ENCODE peak calls at places on chromosomes 4 and X, in five cellular contexts. One of them, this sample, is unnamed. For H3K9me3, the result is how much of the 10 kb centered on the place peaks cover.

GRCh38 chrX:39755152-39756032 is 342.4 kb downstream of the BCOR start:
- DNase-seq in CD4-positive, CD25-positive, alpha-beta regulatory T cell: no peak
- DNase-seq in uterus: peak
- DNase-seq in mesenchymal stem cell: peak
- DNase-seq in colonic mucosa: peak
- DNase-seq in this sample: peak

GRCh38 chr4:26141916-26142638 is 178.7 kb upstream of the RBPJ start:
- DNase-seq in CD4-positive, CD25-positive, alpha-beta regulatory T cell: no peak
- DNase-seq in uterus: peak
- DNase-seq in mesenchymal stem cell: peak
- DNase-seq in colonic mucosa: no peak
- DNase-seq in this sample: no peak

GRCh38 chr4:17614416-17615299 is at the start of gene MED28:
- DNase-seq in CD4-positive, CD25-positive, alpha-beta regulatory T cell: peak
- DNase-seq in uterus: peak
- DNase-seq in mesenchymal stem cell: peak
- DNase-seq in colonic mucosa: peak
- DNase-seq in this sample: peak

GRCh38 chr4:25913056-25913850 is 767 bp upstream of the SMIM20 start:
- DNase-seq in CD4-positive, CD25-positive, alpha-beta regulatory T cell: peak
- DNase-seq in uterus: peak
- DNase-seq in mesenchymal stem cell: no peak
- DNase-seq in colonic mucosa: peak
- DNase-seq in this sample: no peak

GRCh38 chrX:41452972-41453371 is 5.8 kb downstream of the NYX start:
- DNase-seq in CD4-positive, CD25-positive, alpha-beta regulatory T cell: no peak
- DNase-seq in uterus: no peak
- DNase-seq in mesenchymal stem cell: peak
- DNase-seq in colonic mucosa: no peak
- DNase-seq in this sample: no peak

GRCh38 chrX:129731228-129731627 is 7.6 kb upstream of the XPNPEP2 start:
- DNase-seq in CD4-positive, CD25-positive, alpha-beta regulatory T cell: no peak
- DNase-seq in uterus: no peak
- DNase-seq in mesenchymal stem cell: no peak
- DNase-seq in colonic mucosa: no peak
- DNase-seq in this sample: no peak

GRCh38 chr4:127446309-127446708 is 186.4 kb upstream of the INTU start:
- DNase-seq in CD4-positive, CD25-positive, alpha-beta regulatory T cell: no peak
- DNase-seq in uterus: no peak
- DNase-seq in mesenchymal stem cell: no peak
- DNase-seq in colonic mucosa: no peak
- DNase-seq in this sample: no peak

GRCh38 chr4:7398104-7398423 is 36.7 kb downstream of the PSAPL1 start:
- DNase-seq in CD4-positive, CD25-positive, alpha-beta regulatory T cell: no peak
- DNase-seq in uterus: no peak
- DNase-seq in mesenchymal stem cell: peak
- DNase-seq in colonic mucosa: no peak
- DNase-seq in this sample: peak

GRCh38 chrX:129176710-129177109 is 346.6 kb downstream of the SMARCA1 start:
- DNase-seq in CD4-positive, CD25-positive, alpha-beta regulatory T cell: no peak
- DNase-seq in uterus: no peak
- DNase-seq in mesenchymal stem cell: no peak
- DNase-seq in colonic mucosa: no peak
- DNase-seq in this sample: no peak

GRCh38 chrX:122055979-122056715 is 1008.7 kb downstream of the GLUD2 start:
- DNase-seq in CD4-positive, CD25-positive, alpha-beta regulatory T cell: no peak
- DNase-seq in uterus: no peak
- DNase-seq in mesenchymal stem cell: no peak
- DNase-seq in colonic mucosa: no peak
- DNase-seq in this sample: no peak

GRCh38 chr4:117400039-117400835 is 314.9 kb upstream of the TRAM1L1 start:
- DNase-seq in CD4-positive, CD25-positive, alpha-beta regulatory T cell: no peak
- DNase-seq in uterus: no peak
- DNase-seq in mesenchymal stem cell: peak
- DNase-seq in colonic mucosa: no peak
- DNase-seq in this sample: peak

GRCh38 chr4:109315818-109316217 is 13.4 kb upstream of the COL25A1 start:
- DNase-seq in CD4-positive, CD25-positive, alpha-beta regulatory T cell: no peak
- DNase-seq in uterus: no peak
- DNase-seq in mesenchymal stem cell: no peak
- DNase-seq in colonic mucosa: no peak
- DNase-seq in this sample: no peak
- H3K9me3 ChIP-seq in CD4-positive, CD25-positive, alpha-beta regulatory T cell: under half
- H3K9me3 ChIP-seq in uterus: under half
- H3K9me3 ChIP-seq in mesenchymal stem cell: under half
- H3K9me3 ChIP-seq in colonic mucosa: under half
- H3K9me3 ChIP-seq in this sample: under half

DNA sequence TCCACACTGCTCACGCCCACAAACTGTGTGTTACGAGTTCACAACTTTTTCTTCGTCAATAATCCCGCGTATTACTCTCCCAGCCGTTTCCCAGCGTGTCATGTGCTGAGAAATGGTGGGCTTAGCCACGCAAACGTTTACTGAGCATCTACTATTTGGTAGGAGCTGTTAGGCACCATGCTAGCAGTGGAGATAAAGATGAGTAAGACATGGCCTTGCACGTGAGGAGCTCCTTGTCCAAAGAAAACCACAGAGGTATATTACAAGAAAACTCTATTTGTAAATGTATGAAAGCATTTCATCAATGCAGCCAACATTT is 821 bp upstream of the TMEM128 start:
- DNase-seq in CD4-positive, CD25-positive, alpha-beta regulatory T cell: no peak
- DNase-seq in uterus: no peak
- DNase-seq in mesenchymal stem cell: peak
- DNase-seq in colonic mucosa: no peak
- DNase-seq in this sample: no peak
- H3K4me3 ChIP-seq in CD4-positive, CD25-positive, alpha-beta regulatory T cell: peak
- H3K4me3 ChIP-seq in uterus: peak
- H3K4me3 ChIP-seq in mesenchymal stem cell: peak
- H3K4me3 ChIP-seq in colonic mucosa: peak
- H3K4me3 ChIP-seq in this sample: peak

GRCh38 chr4:14415146-14415545 is 587.1 kb upstream of the CPEB2 start:
- DNase-seq in CD4-positive, CD25-positive, alpha-beta regulatory T cell: no peak
- DNase-seq in uterus: no peak
- DNase-seq in mesenchymal stem cell: peak
- DNase-seq in colonic mucosa: no peak
- DNase-seq in this sample: peak
- H3K9me3 ChIP-seq in CD4-positive, CD25-positive, alpha-beta regulatory T cell: under half
- H3K9me3 ChIP-seq in uterus: under half
- H3K9me3 ChIP-seq in mesenchymal stem cell: under half
- H3K9me3 ChIP-seq in colonic mucosa: under half
- H3K9me3 ChIP-seq in this sample: under half

DNA sequence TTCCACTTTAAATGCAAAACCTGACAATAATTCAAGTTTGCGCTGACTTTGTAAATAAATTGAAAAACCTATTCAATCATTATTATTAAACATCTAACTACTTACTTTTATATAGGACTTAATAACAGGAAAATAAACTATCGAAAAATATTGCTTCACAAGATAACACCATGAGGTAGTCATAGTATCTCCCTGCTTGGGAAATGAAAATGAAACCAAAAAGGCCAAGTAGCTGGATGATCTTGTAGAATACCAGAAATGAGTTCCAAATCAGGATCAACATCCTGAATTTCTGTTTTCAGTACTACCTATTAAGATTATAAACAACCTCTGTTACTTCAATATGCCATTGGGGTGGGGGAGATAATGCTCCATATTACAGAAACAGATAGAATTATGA is 58.9 kb downstream of the CHIC2 start:
- DNase-seq in CD4-positive, CD25-positive, alpha-beta regulatory T cell: no peak
- DNase-seq in uterus: no peak
- DNase-seq in mesenchymal stem cell: peak
- DNase-seq in colonic mucosa: no peak
- DNase-seq in this sample: peak
- H3K4me3 ChIP-seq in CD4-positive, CD25-positive, alpha-beta regulatory T cell: no peak
- H3K4me3 ChIP-seq in uterus: no peak
- H3K4me3 ChIP-seq in mesenchymal stem cell: no peak
- H3K4me3 ChIP-seq in colonic mucosa: no peak
- H3K4me3 ChIP-seq in this sample: no peak

GRCh38 chr4:71830-72229 is 18.7 kb downstream of the ZNF595 start:
- DNase-seq in CD4-positive, CD25-positive, alpha-beta regulatory T cell: no peak
- DNase-seq in uterus: no peak
- DNase-seq in mesenchymal stem cell: no peak
- DNase-seq in colonic mucosa: no peak
- DNase-seq in this sample: peak
- H3K9me3 ChIP-seq in CD4-positive, CD25-positive, alpha-beta regulatory T cell: half or more
- H3K9me3 ChIP-seq in uterus: under half
- H3K9me3 ChIP-seq in mesenchymal stem cell: half or more
- H3K9me3 ChIP-seq in colonic mucosa: under half
- H3K9me3 ChIP-seq in this sample: half or more

DNA sequence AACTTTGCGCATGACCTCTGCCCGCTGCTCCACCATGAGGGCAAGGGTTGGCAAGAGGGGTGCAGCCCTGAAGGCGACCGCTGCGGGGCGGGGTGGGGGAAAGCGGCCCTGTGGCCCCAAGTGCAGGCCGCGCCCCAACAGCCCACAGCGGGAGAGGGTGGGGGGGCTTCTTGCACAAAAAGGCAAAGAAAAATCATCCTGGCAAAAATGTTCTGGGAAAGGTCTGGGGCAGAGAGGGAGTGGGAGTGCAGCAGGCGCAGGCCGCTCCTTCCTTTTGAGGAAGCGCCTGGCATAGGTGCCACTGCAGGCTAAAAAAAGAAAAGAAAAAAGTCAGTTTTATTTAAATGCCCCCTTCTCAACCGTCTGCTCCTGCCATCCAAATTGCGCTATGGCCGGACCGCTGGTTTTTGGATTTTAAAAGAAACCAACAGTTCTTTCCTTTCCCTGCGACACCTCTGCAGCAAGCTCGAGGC is 1.4 kb downstream of the ARX start:
- DNase-seq in CD4-positive, CD25-positive, alpha-beta regulatory T cell: no peak
- DNase-seq in uterus: no peak
- DNase-seq in mesenchymal stem cell: no peak
- DNase-seq in colonic mucosa: no peak
- DNase-seq in this sample: no peak
- H3K4me3 ChIP-seq in CD4-positive, CD25-positive, alpha-beta regulatory T cell: no peak
- H3K4me3 ChIP-seq in uterus: no peak
- H3K4me3 ChIP-seq in mesenchymal stem cell: no peak
- H3K4me3 ChIP-seq in colonic mucosa: no peak
- H3K4me3 ChIP-seq in this sample: no peak

DNA sequence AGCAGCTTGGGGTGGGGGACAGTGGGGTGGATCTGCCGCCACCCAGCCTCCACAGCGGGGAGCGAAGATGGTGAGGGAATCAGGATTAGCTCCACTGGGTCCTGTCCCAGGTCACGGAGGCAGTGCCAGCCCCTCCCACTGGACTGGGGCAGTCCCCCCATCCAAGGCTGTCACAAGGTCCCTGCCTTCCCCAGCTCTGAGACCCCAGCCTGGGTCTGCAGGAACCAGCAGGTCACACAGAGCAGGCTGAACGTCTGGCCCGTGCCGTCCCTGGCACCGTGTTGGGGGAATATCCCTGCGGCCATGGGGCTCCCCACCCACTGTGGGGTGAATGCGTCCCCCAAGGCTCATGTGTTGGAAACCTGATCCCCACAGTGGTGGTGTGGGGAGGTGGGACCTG is 62.6 kb downstream of the FAM53A start:
- DNase-seq in CD4-positive, CD25-positive, alpha-beta regulatory T cell: no peak
- DNase-seq in uterus: no peak
- DNase-seq in mesenchymal stem cell: no peak
- DNase-seq in colonic mucosa: no peak
- DNase-seq in this sample: no peak
- H3K9me3 ChIP-seq in CD4-positive, CD25-positive, alpha-beta regulatory T cell: under half
- H3K9me3 ChIP-seq in uterus: under half
- H3K9me3 ChIP-seq in mesenchymal stem cell: under half
- H3K9me3 ChIP-seq in colonic mucosa: under half
- H3K9me3 ChIP-seq in this sample: under half

GRCh38 chrX:107711521-107712041 is 64.0 kb downstream of the TSC22D3 start:
- DNase-seq in CD4-positive, CD25-positive, alpha-beta regulatory T cell: no peak
- DNase-seq in uterus: peak
- DNase-seq in mesenchymal stem cell: peak
- DNase-seq in colonic mucosa: no peak
- DNase-seq in this sample: no peak
- H3K4me3 ChIP-seq in CD4-positive, CD25-positive, alpha-beta regulatory T cell: peak
- H3K4me3 ChIP-seq in uterus: no peak
- H3K4me3 ChIP-seq in mesenchymal stem cell: no peak
- H3K4me3 ChIP-seq in colonic mucosa: no peak
- H3K4me3 ChIP-seq in this sample: no peak

GRCh38 chr4:14193601-14194000 is 566.1 kb upstream of the BOD1L1 start:
- DNase-seq in CD4-positive, CD25-positive, alpha-beta regulatory T cell: no peak
- DNase-seq in uterus: no peak
- DNase-seq in mesenchymal stem cell: no peak
- DNase-seq in colonic mucosa: no peak
- DNase-seq in this sample: peak

DNA sequence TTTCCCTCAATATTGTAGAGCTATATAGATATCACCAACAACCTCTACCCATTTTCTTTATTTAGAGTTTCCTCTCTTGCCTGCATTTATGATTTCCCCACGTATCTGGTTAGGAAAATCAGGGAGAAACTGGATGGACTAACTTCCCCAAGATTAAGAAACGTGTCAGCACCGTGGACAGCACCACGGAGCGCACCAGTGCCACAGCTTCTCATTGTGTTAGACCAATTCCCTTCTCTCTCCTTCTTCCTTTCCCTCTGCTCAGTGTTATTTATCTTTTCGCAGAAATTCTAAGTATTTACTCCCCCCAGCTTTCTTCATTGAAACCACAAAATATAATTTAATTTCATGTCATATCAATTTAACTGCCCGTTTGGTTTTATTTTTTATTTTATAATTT is 568.6 kb upstream of the BOD1L1 start:
- DNase-seq in CD4-positive, CD25-positive, alpha-beta regulatory T cell: no peak
- DNase-seq in uterus: no peak
- DNase-seq in mesenchymal stem cell: peak
- DNase-seq in colonic mucosa: peak
- DNase-seq in this sample: peak
- H3K9me3 ChIP-seq in CD4-positive, CD25-positive, alpha-beta regulatory T cell: under half
- H3K9me3 ChIP-seq in uterus: under half
- H3K9me3 ChIP-seq in mesenchymal stem cell: under half
- H3K9me3 ChIP-seq in colonic mucosa: under half
- H3K9me3 ChIP-seq in this sample: under half

This sample was measured in mammary epithelial cell.